ENCODE peak calls at places on chromosome 15, in four cellular contexts. One of them, this sample, is unnamed.

GRCh38 chr15:59018833-59019232 is 31.4 kb downstream of the RNF111 start:
- DNase-seq in A549: no peak
- DNase-seq in K562: no peak
- DNase-seq in HepG2: no peak
- DNase-seq in this sample: no peak

GRCh38 chr15:59237119-59237853 is 30.6 kb downstream of the LDHAL6B start:
- DNase-seq in HepG2: no peak
- DNase-seq in K562: no peak
- DNase-seq in A549: no peak
- DNase-seq in this sample: no peak

GRCh38 chr15:22961661-22962221 is 18.4 kb downstream of the CYFIP1 start:
- DNase-seq in A549: no peak
- DNase-seq in K562: no peak
- DNase-seq in HepG2: no peak
- DNase-seq in this sample: no peak

GRCh38 chr15:51310064-51310463 is 28.3 kb downstream of the CYP19A1 start:
- DNase-seq in K562: no peak
- DNase-seq in HepG2: no peak
- DNase-seq in A549: no peak
- DNase-seq in this sample: no peak

GRCh38 chr15:38196116-38196515 is 56.5 kb upstream of the SPRED1 start:
- DNase-seq in K562: no peak
- DNase-seq in HepG2: no peak
- DNase-seq in A549: no peak
- DNase-seq in this sample: no peak

GRCh38 chr15:71705151-71705550 is 105.2 kb upstream of the NR2E3 start:
- DNase-seq in K562: no peak
- DNase-seq in HepG2: no peak
- DNase-seq in A549: no peak
- DNase-seq in this sample: peak; percentile 15

GRCh38 chr15:32687556-32687955 is 30.2 kb upstream of the GREM1 start:
- DNase-seq in K562: no peak
- DNase-seq in HepG2: no peak
- DNase-seq in A549: peak; percentile 75
- DNase-seq in this sample: no peak

GRCh38 chr15:71688509-71689094 is 121.8 kb upstream of the NR2E3 start:
- DNase-seq in A549: no peak
- DNase-seq in K562: no peak
- DNase-seq in HepG2: no peak
- DNase-seq in this sample: no peak

GRCh38 chr15:33425149-33425548 is 114.4 kb downstream of the RYR3 start:
- DNase-seq in K562: no peak
- DNase-seq in A549: no peak
- DNase-seq in HepG2: no peak
- DNase-seq in this sample: no peak

GRCh38 chr15:22895465-22896190 is 57.2 kb downstream of the NIPA2 start:
- DNase-seq in HepG2: no peak
- DNase-seq in A549: peak; percentile 80
- DNase-seq in K562: peak; percentile 62
- DNase-seq in this sample: no peak

GRCh38 chr15:39191871-39192281 is 389.0 kb upstream of the THBS1 start:
- DNase-seq in K562: no peak
- DNase-seq in HepG2: peak; percentile 71
- DNase-seq in A549: peak; percentile 16
- DNase-seq in this sample: no peak

GRCh38 chr15:76871930-76872329 is 33.2 kb downstream of the SCAPER start:
- DNase-seq in K562: no peak
- DNase-seq in A549: no peak
- DNase-seq in HepG2: no peak
- DNase-seq in this sample: no peak

GRCh38 chr15:36415643-36416042 is 163.8 kb upstream of the CDIN1 start:
- DNase-seq in K562: no peak
- DNase-seq in A549: no peak
- DNase-seq in HepG2: no peak
- DNase-seq in this sample: no peak

GRCh38 chr15:37636736-37637135 is 297.7 kb upstream of the TMCO5A start:
- DNase-seq in K562: no peak
- DNase-seq in A549: no peak
- DNase-seq in HepG2: no peak
- DNase-seq in this sample: no peak

GRCh38 chr15:52261498-52262242 is 33.9 kb downstream of the MYO5C start:
- DNase-seq in HepG2: no peak
- DNase-seq in K562: no peak
- DNase-seq in A549: peak; percentile 74
- DNase-seq in this sample: peak; percentile 93

GRCh38 chr15:75112278-75112847 is 89.0 kb downstream of the PPCDC start:
- DNase-seq in K562: peak; percentile 77
- DNase-seq in A549: peak; percentile 56
- DNase-seq in HepG2: no peak
- DNase-seq in this sample: no peak

GRCh38 chr15:58043192-58043903 is 22.2 kb downstream of the ALDH1A2 start:
- DNase-seq in A549: peak; percentile 49
- DNase-seq in HepG2: peak; percentile 27
- DNase-seq in K562: no peak
- DNase-seq in this sample: no peak

GRCh38 chr15:52714968-52715367 is 35.8 kb upstream of the ATOSA start:
- DNase-seq in HepG2: no peak
- DNase-seq in A549: no peak
- DNase-seq in K562: no peak
- DNase-seq in this sample: no peak

GRCh38 chr15:72227720-72228119 is 3.3 kb downstream of the PKM start:
- DNase-seq in K562: no peak
- DNase-seq in HepG2: no peak
- DNase-seq in A549: no peak
- DNase-seq in this sample: no peak

GRCh38 chr15:68818671-68819450 is 1.8 kb downstream of the ANP32A start:
- DNase-seq in K562: peak; percentile 59
- DNase-seq in A549: peak; percentile 67
- DNase-seq in HepG2: peak; percentile 24
- DNase-seq in this sample: no peak

GRCh38 chr15:74222231-74222511 is 14.0 kb upstream of the CCDC33 start:
- DNase-seq in A549: no peak
- DNase-seq in HepG2: no peak
- DNase-seq in K562: no peak
- DNase-seq in this sample: no peak

GRCh38 chr15:55532944-55533343 is 24.9 kb upstream of the DNAAF4 start:
- DNase-seq in K562: no peak
- DNase-seq in A549: no peak
- DNase-seq in HepG2: no peak
- DNase-seq in this sample: no peak

GRCh38 chr15:57551717-57552677 is 39.7 kb upstream of the MYZAP start:
- DNase-seq in HepG2: peak; percentile 52
- DNase-seq in K562: no peak
- DNase-seq in A549: peak; percentile 86
- DNase-seq in this sample: peak; percentile 51

GRCh38 chr15:50227076-50227475 is 38.5 kb downstream of the HDC start:
- DNase-seq in K562: no peak
- DNase-seq in A549: peak; percentile 23
- DNase-seq in HepG2: no peak
- DNase-seq in this sample: peak; percentile 13

GRCh38 chr15:57395292-57395691 is 19.0 kb downstream of the CGNL1 start:
- DNase-seq in HepG2: no peak
- DNase-seq in A549: peak; percentile 40
- DNase-seq in K562: no peak
- DNase-seq in this sample: no peak

GRCh38 chr15:83747050-83747717 is 93.3 kb downstream of the ADAMTSL3 start:
- DNase-seq in K562: no peak
- DNase-seq in A549: peak; percentile 35
- DNase-seq in HepG2: peak; percentile 2
- DNase-seq in this sample: no peak

GRCh38 chr15:90710436-90710835 is 6.7 kb upstream of the BLM start:
- DNase-seq in A549: peak; percentile 14
- DNase-seq in K562: peak; percentile 21
- DNase-seq in HepG2: no peak
- DNase-seq in this sample: peak; percentile 50

GRCh38 chr15:64089553-64090280 is 3.9 kb downstream of the CIAO2A start:
- DNase-seq in K562: no peak
- DNase-seq in HepG2: no peak
- DNase-seq in A549: no peak
- DNase-seq in this sample: no peak
- H3K27ac ChIP-seq in K562: peak overlapping the region; percentile 10
- H3K27ac ChIP-seq in HepG2: no peak overlapping the region
- H3K27ac ChIP-seq in A549: no peak overlapping the region
- H3K27ac ChIP-seq in this sample: no peak overlapping the region

GRCh38 chr15:63200464-63201242 is 11.2 kb downstream of the RAB8B start:
- DNase-seq in K562: peak; percentile 53
- DNase-seq in A549: no peak
- DNase-seq in HepG2: no peak
- DNase-seq in this sample: no peak
- TF ChIP-seq PHF8 in K562: no peak
- TF ChIP-seq PHF8 in A549: no peak
- TF ChIP-seq PHF8 in HepG2: no peak
- TF ChIP-seq PHF8 in this sample: no peak

GRCh38 chr15:78209646-78210348 is 24.6 kb downstream of the ACSBG1 start:
- DNase-seq in HepG2: no peak
- DNase-seq in K562: no peak
- DNase-seq in A549: no peak
- DNase-seq in this sample: no peak

GRCh38 chr15:78211189-78211921 is 23.0 kb downstream of the ACSBG1 start:
- DNase-seq in HepG2: no peak
- DNase-seq in K562: peak; percentile 27
- DNase-seq in A549: peak; percentile 20
- DNase-seq in this sample: peak; percentile 30

GRCh38 chr15:78212008-78212407 is 22.4 kb downstream of the ACSBG1 start:
- DNase-seq in K562: no peak
- DNase-seq in A549: no peak
- DNase-seq in HepG2: no peak
- DNase-seq in this sample: no peak

GRCh38 chr15:78208887-78209645 is 25.3 kb downstream of the ACSBG1 start:
- DNase-seq in HepG2: no peak
- DNase-seq in K562: no peak
- DNase-seq in A549: no peak
- DNase-seq in this sample: no peak

GRCh38 chr15:78210349-78210717 is 24.0 kb downstream of the ACSBG1 start:
- DNase-seq in A549: no peak
- DNase-seq in K562: no peak
- DNase-seq in HepG2: no peak
- DNase-seq in this sample: no peak
- H3K27ac ChIP-seq in A549: no peak overlapping the region
- H3K27ac ChIP-seq in K562: no peak overlapping the region
- H3K27ac ChIP-seq in HepG2: no peak overlapping the region
- H3K27ac ChIP-seq in this sample: no peak overlapping the region

DNA sequence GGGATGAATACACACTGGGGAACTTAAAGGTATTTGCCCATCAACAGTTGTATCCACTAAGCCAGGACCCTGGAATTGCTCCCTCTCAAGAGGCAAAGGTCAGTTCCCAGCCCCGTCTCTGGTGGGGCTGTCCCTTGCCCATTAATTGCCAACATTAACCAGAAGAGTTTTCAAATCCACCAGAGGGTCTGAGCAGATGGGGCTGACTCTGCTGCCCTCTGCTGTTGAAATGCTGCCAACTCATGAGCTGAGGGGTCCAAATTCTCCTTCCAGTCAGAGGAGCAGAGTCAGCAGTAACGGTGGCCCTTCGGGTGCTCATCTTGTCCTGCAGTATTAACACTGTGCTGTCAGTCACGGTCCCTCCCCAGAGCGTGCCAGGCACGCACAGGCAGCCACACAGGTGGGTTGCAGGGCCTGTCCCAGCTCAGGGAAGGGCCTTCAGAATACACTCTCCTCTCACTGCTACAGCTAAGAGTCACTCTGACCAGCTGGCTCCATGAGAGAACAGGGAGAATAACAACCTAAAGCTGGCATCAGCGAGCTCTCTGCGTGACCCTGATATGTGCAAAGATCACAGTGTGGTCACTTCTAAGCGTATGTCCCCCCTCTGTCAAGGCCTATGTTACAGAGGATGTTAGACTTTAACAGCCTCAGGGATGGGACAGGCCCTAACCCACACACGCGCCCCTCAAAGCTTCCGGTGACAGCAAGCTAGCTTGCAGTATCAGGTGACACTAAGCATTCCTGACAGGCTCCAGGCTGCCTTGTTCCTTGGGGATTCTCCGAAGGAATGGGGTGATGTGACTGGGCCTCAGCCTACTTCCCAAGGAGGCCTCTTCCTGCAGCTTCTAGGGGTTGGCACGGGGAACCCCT is 10.9 kb upstream of the SPTBN5 start:
- DNase-seq in HepG2: peak; percentile 64
- DNase-seq in K562: peak; percentile 81
- DNase-seq in A549: peak; percentile 58
- DNase-seq in this sample: peak; percentile 87
- TF ChIP-seq PHF8 in HepG2: no peak
- TF ChIP-seq PHF8 in K562: no peak
- TF ChIP-seq PHF8 in A549: no peak
- TF ChIP-seq PHF8 in this sample: no peak

GRCh38 chr15:94838281-94838680 is 606.9 kb downstream of the MCTP2 start:
- DNase-seq in K562: no peak
- DNase-seq in A549: no peak
- DNase-seq in HepG2: no peak
- DNase-seq in this sample: no peak

GRCh38 chr15:94834494-94834893 is 603.1 kb downstream of the MCTP2 start:
- DNase-seq in K562: no peak
- DNase-seq in A549: no peak
- DNase-seq in HepG2: no peak
- DNase-seq in this sample: no peak

GRCh38 chr15:94829887-94830884 is 598.8 kb downstream of the MCTP2 start:
- DNase-seq in K562: no peak
- DNase-seq in A549: no peak
- DNase-seq in HepG2: no peak
- DNase-seq in this sample: no peak

DNA sequence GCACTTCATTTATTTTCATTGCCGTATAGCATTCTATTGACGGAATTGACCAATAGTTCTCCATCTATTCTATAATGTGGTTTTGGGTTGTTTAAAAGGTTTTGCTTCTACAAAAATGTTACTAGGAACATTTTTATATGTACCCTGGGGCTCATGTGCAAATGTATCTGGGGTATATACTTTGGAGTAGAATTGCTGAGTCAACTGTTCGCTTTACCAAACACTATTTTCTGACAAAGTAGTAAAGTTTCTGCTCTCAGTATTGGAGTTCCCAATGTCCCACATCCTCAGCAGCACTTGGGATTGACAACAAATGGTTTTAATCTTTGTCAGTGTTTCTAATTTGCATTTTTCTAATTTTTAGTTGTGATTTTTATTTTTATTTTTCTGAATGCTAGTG is 602.6 kb downstream of the MCTP2 start:
- DNase-seq in HepG2: no peak
- DNase-seq in K562: no peak
- DNase-seq in A549: no peak
- DNase-seq in this sample: no peak
- H3K27ac ChIP-seq in HepG2: no peak overlapping the region
- H3K27ac ChIP-seq in K562: no peak overlapping the region
- H3K27ac ChIP-seq in A549: no peak overlapping the region
- H3K27ac ChIP-seq in this sample: no peak overlapping the region

GRCh38 chr15:81360491-81360890 is 13.5 kb downstream of the TMC3 start:
- DNase-seq in A549: no peak
- DNase-seq in K562: no peak
- DNase-seq in HepG2: no peak
- DNase-seq in this sample: no peak

GRCh38 chr15:81358248-81358647 is 15.8 kb downstream of the TMC3 start:
- DNase-seq in HepG2: no peak
- DNase-seq in K562: no peak
- DNase-seq in A549: no peak
- DNase-seq in this sample: no peak

GRCh38 chr15:81356252-81356651 is 17.8 kb downstream of the TMC3 start:
- DNase-seq in K562: no peak
- DNase-seq in A549: no peak
- DNase-seq in HepG2: no peak
- DNase-seq in this sample: no peak

GRCh38 chr15:81361891-81362290 is 12.1 kb downstream of the TMC3 start:
- DNase-seq in HepG2: no peak
- DNase-seq in K562: no peak
- DNase-seq in A549: no peak
- DNase-seq in this sample: no peak

GRCh38 chr15:81357178-81357686 is 16.8 kb downstream of the TMC3 start:
- DNase-seq in A549: peak; percentile 20
- DNase-seq in K562: peak; percentile 38
- DNase-seq in HepG2: peak; percentile 1
- DNase-seq in this sample: no peak
- TF ChIP-seq PHF8 in A549: no peak
- TF ChIP-seq PHF8 in K562: no peak
- TF ChIP-seq PHF8 in HepG2: no peak
- TF ChIP-seq PHF8 in this sample: no peak

This sample was measured in H1.